ENCODE peak calls at places on chromosomes 4 and X, in four cellular contexts. One of them, this sample, is unnamed.

GRCh38 chr4:41644288-41644914 is 104.1 kb downstream of the PHOX2B start:
- DNase-seq in H9: peak
- DNase-seq in mesenchymal stem cell: peak
- DNase-seq in IMR-90: peak
- DNase-seq in this sample: peak

GRCh38 chr4:166941629-166942028 is 292.7 kb downstream of the SPOCK3 start:
- DNase-seq in H9: no peak
- DNase-seq in mesenchymal stem cell: no peak
- DNase-seq in IMR-90: no peak
- DNase-seq in this sample: peak

GRCh38 chr4:14368391-14368790 is 633.9 kb upstream of the CPEB2 start:
- DNase-seq in IMR-90: no peak
- DNase-seq in H9: no peak
- DNase-seq in mesenchymal stem cell: no peak
- DNase-seq in this sample: no peak

GRCh38 chr4:3766207-3766790 is at the start of gene ADRA2C:
- DNase-seq in mesenchymal stem cell: peak
- DNase-seq in H9: no peak
- DNase-seq in IMR-90: no peak
- DNase-seq in this sample: no peak

GRCh38 chr4:11805837-11806236 is 377.1 kb upstream of the HS3ST1 start:
- DNase-seq in IMR-90: peak
- DNase-seq in H9: no peak
- DNase-seq in mesenchymal stem cell: peak
- DNase-seq in this sample: peak

GRCh38 chr4:120084327-120084726 is 17.7 kb upstream of the MAD2L1 start:
- DNase-seq in H9: no peak
- DNase-seq in IMR-90: peak
- DNase-seq in mesenchymal stem cell: no peak
- DNase-seq in this sample: no peak

GRCh38 chr4:26020083-26020668 is 106.2 kb downstream of the SMIM20 start:
- DNase-seq in mesenchymal stem cell: peak
- DNase-seq in IMR-90: peak
- DNase-seq in H9: no peak
- DNase-seq in this sample: no peak

GRCh38 chr4:104015680-104016079 is 295.9 kb upstream of the TACR3 start:
- DNase-seq in IMR-90: no peak
- DNase-seq in mesenchymal stem cell: peak
- DNase-seq in H9: no peak
- DNase-seq in this sample: peak

GRCh38 chrX:71994601-71995000 is 84.0 kb downstream of the NHSL2 start:
- DNase-seq in IMR-90: no peak
- DNase-seq in mesenchymal stem cell: no peak
- DNase-seq in H9: no peak
- DNase-seq in this sample: no peak

GRCh38 chr4:141814499-141814898 is 178.1 kb downstream of the IL15 start:
- DNase-seq in H9: no peak
- DNase-seq in mesenchymal stem cell: no peak
- DNase-seq in IMR-90: no peak
- DNase-seq in this sample: no peak

GRCh38 chr4:122798101-122798500 is 28.5 kb upstream of the FGF2 start:
- DNase-seq in IMR-90: peak
- DNase-seq in H9: peak
- DNase-seq in mesenchymal stem cell: peak
- DNase-seq in this sample: peak

GRCh38 chr4:147547314-147548056 is 66.6 kb downstream of the EDNRA start:
- DNase-seq in H9: no peak
- DNase-seq in mesenchymal stem cell: peak
- DNase-seq in IMR-90: peak
- DNase-seq in this sample: no peak

GRCh38 chr4:26204911-26205368 is 115.9 kb upstream of the RBPJ start:
- DNase-seq in H9: no peak
- DNase-seq in IMR-90: no peak
- DNase-seq in mesenchymal stem cell: no peak
- DNase-seq in this sample: peak

GRCh38 chr4:55543858-55544257 is 2.9 kb downstream of the CLOCK start:
- DNase-seq in mesenchymal stem cell: peak
- DNase-seq in IMR-90: peak
- DNase-seq in H9: no peak
- DNase-seq in this sample: peak

GRCh38 chr4:22637306-22637705 is 55.4 kb upstream of the GBA3 start:
- DNase-seq in mesenchymal stem cell: no peak
- DNase-seq in H9: no peak
- DNase-seq in IMR-90: no peak
- DNase-seq in this sample: no peak

GRCh38 chrX:143701460-143701859 is 19.1 kb downstream of the SPANXN2 start:
- DNase-seq in IMR-90: no peak
- DNase-seq in H9: no peak
- DNase-seq in mesenchymal stem cell: no peak
- DNase-seq in this sample: peak

GRCh38 chr4:175414602-175415001 is 397.5 kb downstream of the GPM6A start:
- DNase-seq in mesenchymal stem cell: no peak
- DNase-seq in H9: no peak
- DNase-seq in IMR-90: no peak
- DNase-seq in this sample: no peak

GRCh38 chrX:103200951-103201529 is 13.9 kb upstream of the BEX4 start:
- DNase-seq in mesenchymal stem cell: peak
- DNase-seq in IMR-90: no peak
- DNase-seq in H9: no peak
- DNase-seq in this sample: peak

GRCh38 chr4:159547645-159548308 is 444.9 kb downstream of the RAPGEF2 start:
- DNase-seq in IMR-90: no peak
- DNase-seq in H9: no peak
- DNase-seq in mesenchymal stem cell: no peak
- DNase-seq in this sample: no peak

GRCh38 chr4:140986045-140986444 is 147.2 kb downstream of the RNF150 start:
- DNase-seq in H9: no peak
- DNase-seq in IMR-90: no peak
- DNase-seq in mesenchymal stem cell: no peak
- DNase-seq in this sample: no peak

GRCh38 chr4:140756292-140757219 is at the start of gene TBC1D9:
- DNase-seq in H9: peak
- DNase-seq in mesenchymal stem cell: peak
- DNase-seq in IMR-90: peak
- DNase-seq in this sample: peak

DNA sequence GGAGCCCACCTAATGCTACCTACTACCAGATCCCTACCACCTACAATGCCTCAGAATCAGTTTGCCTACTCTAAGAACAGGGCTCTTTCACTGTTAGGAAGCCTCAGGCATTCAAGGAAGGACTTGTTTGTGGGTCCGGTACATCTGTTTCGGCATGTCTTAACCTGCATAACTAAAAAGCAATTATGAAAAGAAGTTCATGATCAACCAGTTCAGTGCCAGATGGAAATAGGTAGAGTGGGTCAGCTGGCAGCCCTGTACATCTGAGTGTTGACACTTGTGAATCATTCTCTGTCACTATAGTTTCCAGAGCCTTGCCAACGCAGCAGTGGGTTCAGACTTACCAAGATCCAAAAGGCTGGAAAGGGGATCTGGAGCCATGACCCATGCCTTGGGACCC is 3.3 kb downstream of the TMEM185A start:
- DNase-seq in H9: no peak
- DNase-seq in IMR-90: no peak
- DNase-seq in mesenchymal stem cell: no peak
- DNase-seq in this sample: no peak
- H3K27ac ChIP-seq in H9: no peak
- H3K27ac ChIP-seq in IMR-90: no peak
- H3K27ac ChIP-seq in mesenchymal stem cell: no peak
- H3K27ac ChIP-seq in this sample: no peak

GRCh38 chr4:7387925-7388324 is 46.8 kb downstream of the PSAPL1 start:
- DNase-seq in mesenchymal stem cell: no peak
- DNase-seq in IMR-90: no peak
- DNase-seq in H9: peak
- DNase-seq in this sample: no peak

GRCh38 chr4:7383251-7383650 is 51.5 kb downstream of the PSAPL1 start:
- DNase-seq in IMR-90: no peak
- DNase-seq in H9: peak
- DNase-seq in mesenchymal stem cell: no peak
- DNase-seq in this sample: no peak

GRCh38 chr4:7384003-7384928 is 50.5 kb downstream of the PSAPL1 start:
- DNase-seq in H9: peak
- DNase-seq in IMR-90: no peak
- DNase-seq in mesenchymal stem cell: no peak
- DNase-seq in this sample: no peak

GRCh38 chr4:7382634-7383014 is 52.1 kb downstream of the PSAPL1 start:
- DNase-seq in mesenchymal stem cell: no peak
- DNase-seq in H9: no peak
- DNase-seq in IMR-90: no peak
- DNase-seq in this sample: no peak

DNA sequence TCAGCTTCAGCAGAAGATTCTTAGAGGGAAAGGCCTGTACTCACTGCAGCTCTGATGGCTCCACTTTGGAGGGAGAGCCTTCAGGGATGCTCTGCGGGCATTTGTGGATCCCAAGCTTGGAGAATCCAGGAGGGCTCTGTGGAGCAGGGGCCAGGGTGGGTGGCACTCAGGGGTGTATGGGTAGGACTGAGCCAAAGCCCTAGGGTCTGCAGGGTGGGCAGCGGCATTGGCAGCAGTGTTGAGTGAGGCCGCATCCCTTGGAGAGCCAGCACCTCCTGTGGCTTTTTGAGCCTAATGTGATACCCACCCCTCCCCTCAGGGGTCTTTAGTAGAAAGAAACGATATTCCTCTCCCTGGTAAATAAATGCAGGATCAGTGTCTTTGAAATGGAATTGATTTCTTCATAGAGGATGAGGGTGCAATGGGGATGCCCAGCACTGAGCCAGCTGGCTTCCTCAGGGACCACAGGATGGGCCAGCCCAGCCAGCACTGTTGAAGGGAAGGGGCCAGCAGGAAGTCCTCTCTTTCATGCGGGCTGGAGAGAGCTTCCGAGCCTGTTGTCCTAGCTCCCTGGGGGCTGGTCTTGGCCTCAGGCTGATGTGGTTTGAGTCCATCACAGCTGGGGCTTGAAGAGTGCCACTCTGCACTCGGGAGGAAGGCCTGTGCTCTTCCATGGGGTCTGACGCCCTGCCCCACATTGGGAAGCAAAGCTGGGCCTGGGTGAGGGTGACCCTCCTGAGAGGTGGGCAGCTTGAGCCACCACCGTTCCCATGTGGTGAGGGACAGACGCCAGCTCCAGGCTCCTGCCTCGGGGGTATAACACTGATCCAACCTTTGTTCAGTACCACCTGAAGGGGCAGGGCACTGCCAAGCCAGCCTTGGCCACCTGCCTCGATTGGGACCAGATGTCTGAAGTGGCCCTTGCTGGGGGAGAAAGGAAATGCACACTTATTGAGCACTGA is 49.5 kb downstream of the PSAPL1 start:
- DNase-seq in IMR-90: no peak
- DNase-seq in H9: peak
- DNase-seq in mesenchymal stem cell: no peak
- DNase-seq in this sample: no peak
- H3K18ac ChIP-seq in IMR-90: no peak
- H3K18ac ChIP-seq in H9: no peak
- H3K18ac ChIP-seq in mesenchymal stem cell: no peak
- H3K18ac ChIP-seq in this sample: no peak

GRCh38 chr4:732480-732879 is 26.8 kb downstream of the PCGF3 start:
- DNase-seq in IMR-90: no peak
- DNase-seq in mesenchymal stem cell: no peak
- DNase-seq in H9: no peak
- DNase-seq in this sample: no peak

GRCh38 chr4:729336-730315 is 24.0 kb downstream of the PCGF3 start:
- DNase-seq in IMR-90: no peak
- DNase-seq in mesenchymal stem cell: no peak
- DNase-seq in H9: no peak
- DNase-seq in this sample: no peak

GRCh38 chr4:727576-727975 is 21.9 kb downstream of the PCGF3 start:
- DNase-seq in H9: no peak
- DNase-seq in mesenchymal stem cell: no peak
- DNase-seq in IMR-90: no peak
- DNase-seq in this sample: no peak

GRCh38 chr4:732911-733630 is 27.4 kb downstream of the PCGF3 start:
- DNase-seq in IMR-90: no peak
- DNase-seq in mesenchymal stem cell: no peak
- DNase-seq in H9: no peak
- DNase-seq in this sample: no peak

DNA sequence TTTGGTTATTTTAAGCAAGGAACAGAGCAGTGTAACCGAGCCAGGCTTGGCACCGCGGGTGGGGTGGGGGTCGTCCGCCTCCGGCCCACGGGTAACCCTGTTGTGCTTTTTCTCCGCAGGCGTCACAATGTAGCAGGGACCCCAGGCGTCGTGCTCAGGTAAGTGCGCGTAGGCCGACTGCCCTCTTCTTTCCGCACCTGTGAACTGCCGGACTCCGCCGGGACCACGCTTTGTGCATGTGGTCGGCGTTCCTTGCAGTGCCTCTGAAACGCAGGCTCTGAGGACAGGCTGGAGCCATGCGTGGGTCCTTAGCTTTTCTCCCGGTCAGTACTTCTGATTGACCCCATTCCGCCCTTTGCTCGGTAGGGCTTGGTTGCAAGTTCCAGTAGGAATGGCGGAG is 24.9 kb downstream of the PCGF3 start:
- DNase-seq in H9: no peak
- DNase-seq in IMR-90: no peak
- DNase-seq in mesenchymal stem cell: no peak
- DNase-seq in this sample: no peak
- H2BK5ac ChIP-seq in H9: no peak
- H2BK5ac ChIP-seq in IMR-90: no peak
- H2BK5ac ChIP-seq in mesenchymal stem cell: no peak
- H2BK5ac ChIP-seq in this sample: no peak

GRCh38 chr4:6277935-6278800 is 8.5 kb downstream of the WFS1 start:
- DNase-seq in H9: no peak
- DNase-seq in IMR-90: peak
- DNase-seq in mesenchymal stem cell: no peak
- DNase-seq in this sample: no peak

GRCh38 chr4:6273661-6273990 is 4.0 kb downstream of the WFS1 start:
- DNase-seq in IMR-90: no peak
- DNase-seq in H9: no peak
- DNase-seq in mesenchymal stem cell: no peak
- DNase-seq in this sample: no peak

GRCh38 chr4:6277139-6277802 is 7.6 kb downstream of the WFS1 start:
- DNase-seq in IMR-90: no peak
- DNase-seq in mesenchymal stem cell: no peak
- DNase-seq in H9: no peak
- DNase-seq in this sample: no peak

GRCh38 chr4:6275351-6275750 is 5.7 kb downstream of the WFS1 start:
- DNase-seq in IMR-90: no peak
- DNase-seq in H9: no peak
- DNase-seq in mesenchymal stem cell: no peak
- DNase-seq in this sample: no peak

DNA sequence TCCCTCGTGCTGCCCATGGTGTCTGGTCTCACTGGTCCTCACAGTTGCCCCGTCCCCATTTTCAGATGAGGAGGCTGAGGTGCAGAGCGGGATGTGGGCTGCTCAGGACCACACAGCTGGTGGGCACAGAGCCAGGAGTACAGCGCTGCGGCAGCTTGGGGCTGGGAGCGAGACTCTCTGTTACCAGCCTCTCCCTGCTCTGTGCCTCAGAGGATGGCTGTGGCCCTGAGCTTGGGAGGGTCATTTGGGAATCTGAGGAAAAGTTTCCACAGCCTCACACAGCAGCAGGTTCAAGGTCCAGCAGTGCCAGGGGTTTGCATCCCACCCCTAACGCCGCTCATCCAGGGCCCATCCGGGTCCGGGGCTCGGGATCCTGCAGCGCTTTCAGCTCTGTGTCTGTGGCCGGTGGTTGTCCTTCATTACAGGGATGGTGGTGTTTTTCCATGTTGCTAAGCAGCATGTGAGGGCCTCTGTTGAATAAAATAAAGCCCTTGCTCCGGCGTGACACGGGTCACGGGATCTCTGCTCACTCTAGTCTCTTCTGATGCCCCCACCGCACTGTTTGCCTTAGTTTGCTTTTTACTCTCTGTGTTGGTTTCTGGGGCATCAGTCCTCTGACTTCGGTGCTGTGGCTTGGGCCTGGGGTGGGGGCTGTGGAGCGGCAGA is 6.4 kb downstream of the WFS1 start:
- DNase-seq in H9: no peak
- DNase-seq in mesenchymal stem cell: no peak
- DNase-seq in IMR-90: no peak
- DNase-seq in this sample: no peak
- H3K27ac ChIP-seq in H9: no peak
- H3K27ac ChIP-seq in mesenchymal stem cell: no peak
- H3K27ac ChIP-seq in IMR-90: no peak
- H3K27ac ChIP-seq in this sample: no peak

This sample was measured in mesendoderm.